ENCODE peak calls at places on chromosomes 4 and X, in five cellular contexts. G is BE2C; I is activated T-cell treated with anti-CD3 and anti-CD28 coated beads, Interleukin-2, amount 50 U/mL, for 4 hours; A is LNCaP clone FGC; H is ELR. E is an unnamed sample.

GRCh38 chr4:152929888-152930287 is 6.2 kb upstream of the FHDC1 start:
- DNase-seq in G (no peak), I (no peak), A (no peak), H (no peak), E (no peak)

GRCh38 chr4:54958236-54958635 is 167.2 kb downstream of the KDR start:
- DNase-seq in G (no peak), I (no peak), A (no peak), H (no peak), E (no peak)

GRCh38 chr4:26361287-26361686 is 40.5 kb downstream of the RBPJ start:
- DNase-seq in G (no peak), I (no peak), A (no peak), H (no peak), E (no peak)

GRCh38 chr4:74755486-74755885 is 38.8 kb downstream of the BTC start:
- DNase-seq in G (no peak), I (no peak), A (no peak), H (no peak), E (no peak)

GRCh38 chr4:127141857-127142256 is 490.9 kb upstream of the INTU start:
- DNase-seq in G (no peak), I (no peak), A (no peak), H (peak; percentile 7), E (no peak)

GRCh38 chr4:110508827-110509446 is 33.0 kb downstream of the ENPEP start:
- DNase-seq in G (no peak), I (no peak), A (no peak), H (peak; percentile 57), E (no peak)

GRCh38 chr4:74654230-74654681 is 140.1 kb downstream of the BTC start:
- DNase-seq in G (no peak), I (no peak), A (no peak), H (peak; percentile 28), E (no peak)

GRCh38 chr4:34362654-34363053 is 1881.7 kb downstream of the ARAP2 start:
- DNase-seq in G (peak; percentile 44), I (no peak), A (no peak), H (no peak), E (no peak)

GRCh38 chr4:44553143-44553542 is 98.3 kb downstream of the YIPF7 start:
- DNase-seq in G (no peak), I (no peak), A (no peak), H (no peak), E (no peak)

GRCh38 chr4:96638132-96638531 is 798.2 kb downstream of the PDHA2 start:
- DNase-seq in G (no peak), I (no peak), A (peak; percentile 14), H (no peak), E (no peak)

GRCh38 chrX:13994681-13995080 is 35.0 kb downstream of the GEMIN8 start:
- DNase-seq in G (no peak), I (no peak), A (no peak), H (no peak), E (no peak)

GRCh38 chr4:83783179-83783578 is 247.3 kb downstream of the GPAT3 start:
- DNase-seq in G (no peak), I (no peak), A (no peak), H (no peak), E (no peak)

GRCh38 chr4:11904117-11904535 is 475.4 kb upstream of the HS3ST1 start:
- DNase-seq in G (no peak), I (no peak), A (peak; percentile 99), H (no peak), E (peak; percentile 74)

GRCh38 chr4:107283587-107284559 is 247.8 kb upstream of the DKK2 start:
- DNase-seq in G (no peak), I (no peak), A (no peak), H (peak; percentile 95), E (no peak)